ENCODE peak calls at places on chromosomes 3 and 15, in eight cellular contexts. L, Q, D, E, W, J, M and I are unnamed samples.

GRCh38 chr3:61928020-61928419 is 366.6 kb downstream of the PTPRG start:
- DNase-seq in L (peak), Q (no peak), D (no peak), E (no peak), W (no peak), J (no peak), M (no peak), I (no peak)

GRCh38 chr3:102036015-102036414 is 186.7 kb downstream of the NFKBIZ start:
- DNase-seq in L (no peak), Q (no peak), D (no peak), E (no peak), W (no peak), J (peak), M (no peak), I (peak)

GRCh38 chr3:141273700-141274410 is 42.2 kb downstream of the PXYLP1 start:
- DNase-seq in L (no peak), Q (no peak), D (no peak), E (no peak), W (no peak), J (no peak), M (no peak), I (no peak)

GRCh38 chr15:62848631-62849050 is 193.9 kb upstream of the TPM1 start:
- DNase-seq in L (peak), Q (no peak), D (no peak), E (no peak), W (peak), J (no peak), M (no peak), I (no peak)

GRCh38 chr3:127822836-127823589 is 698 bp upstream of the MGLL start:
- DNase-seq in L (peak), Q (peak), D (no peak), E (no peak), W (peak), J (peak), M (no peak), I (no peak)

GRCh38 chr15:89399390-89400120 is 64.9 kb upstream of the POLG start:
- DNase-seq in L (peak), Q (no peak), D (no peak), E (no peak), W (peak), J (peak), M (no peak), I (no peak)

GRCh38 chr3:147358144-147358992 is 48.0 kb downstream of the ZIC4 start:
- DNase-seq in L (no peak), Q (no peak), D (no peak), E (no peak), W (no peak), J (no peak), M (no peak), I (no peak)

GRCh38 chr3:120350431-120350941 is 1.3 kb upstream of the LRRC58 start:
- DNase-seq in L (no peak), Q (peak), D (no peak), E (peak), W (peak), J (peak), M (no peak), I (peak)

GRCh38 chr3:8201886-8202285 is 299.7 kb upstream of the LMCD1 start:
- DNase-seq in L (no peak), Q (no peak), D (no peak), E (no peak), W (no peak), J (no peak), M (no peak), I (no peak)

GRCh38 chr3:77079988-77080585 is 40.2 kb downstream of the ROBO2 start:
- DNase-seq in L (no peak), Q (no peak), D (no peak), E (no peak), W (no peak), J (no peak), M (no peak), I (no peak)

GRCh38 chr3:150177673-150178378 is 207.1 kb upstream of the PFN2 start:
- DNase-seq in L (no peak), Q (no peak), D (no peak), E (peak), W (no peak), J (no peak), M (no peak), I (no peak)

GRCh38 chr15:58015565-58015964 is 49.9 kb downstream of the ALDH1A2 start:
- DNase-seq in L (no peak), Q (no peak), D (no peak), E (no peak), W (no peak), J (no peak), M (no peak), I (no peak)

GRCh38 chr3:110881069-110881468 is 190.5 kb upstream of the NECTIN3 start:
- DNase-seq in L (peak), Q (peak), D (peak), E (no peak), W (peak), J (peak), M (no peak), I (peak)
- TF ChIP-seq CTCF in L (peak), Q (no peak), D (peak), E (no peak), W (no peak), J (peak), M (no peak), I (peak)

DNA sequence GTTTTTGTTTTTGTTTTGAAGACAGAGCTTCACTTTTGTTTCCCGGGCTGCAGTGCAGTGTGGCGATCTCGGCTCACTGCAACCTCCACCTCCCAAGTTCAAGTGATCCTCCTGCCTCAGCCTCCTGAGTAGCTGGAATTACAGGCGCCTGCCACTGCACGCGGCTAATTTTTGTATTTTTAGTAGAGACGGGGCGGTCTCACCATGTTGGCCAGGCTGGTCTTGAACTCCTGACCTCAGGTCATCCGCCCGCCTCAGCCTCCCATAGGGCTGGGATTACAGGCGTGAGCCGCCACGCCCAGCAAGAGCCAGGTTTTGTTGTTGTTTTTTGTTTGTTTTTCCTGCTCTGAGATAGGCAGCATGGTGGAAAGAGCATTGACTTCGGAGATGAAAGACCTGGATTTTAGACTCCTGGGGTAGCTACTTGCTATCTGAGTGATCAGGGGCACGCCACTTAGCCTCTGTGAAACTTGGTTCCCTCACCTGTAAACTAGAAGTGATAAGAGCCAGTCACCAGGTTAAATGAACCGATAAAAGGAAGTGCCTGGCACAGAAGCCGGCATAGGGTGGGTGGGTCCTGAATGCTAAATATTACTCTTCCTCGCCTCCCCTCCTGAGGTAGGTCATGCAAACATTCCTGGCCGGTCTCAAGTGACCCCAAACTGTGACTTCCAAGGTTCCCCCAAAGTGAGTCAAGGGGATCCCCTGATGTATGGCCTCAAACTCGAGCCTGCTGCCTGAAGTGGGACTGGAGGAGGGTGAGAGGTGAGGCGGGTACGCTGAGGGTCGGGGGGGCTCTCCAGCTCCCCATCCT is 62.9 kb upstream of the MCF2L2 start:
- DNase-seq in L (no peak), Q (no peak), D (no peak), E (no peak), W (no peak), J (no peak), M (no peak), I (no peak)
- H3K4me3 ChIP-seq in L (no peak), Q (no peak), D (no peak), E (no peak), W (no peak), J (no peak), M (no peak), I (no peak)

GRCh38 chr3:30630238-30631030 is 24.0 kb downstream of the TGFBR2 start:
- DNase-seq in L (no peak), Q (no peak), D (no peak), E (no peak), W (no peak), J (no peak), M (no peak), I (no peak)

GRCh38 chr3:30628188-30628930 is 22.0 kb downstream of the TGFBR2 start:
- DNase-seq in L (no peak), Q (no peak), D (no peak), E (no peak), W (no peak), J (no peak), M (no peak), I (no peak)

GRCh38 chr3:30631237-30631961 is 25.0 kb downstream of the TGFBR2 start:
- DNase-seq in L (no peak), Q (no peak), D (peak), E (no peak), W (no peak), J (no peak), M (peak), I (peak)

GRCh38 chr3:30629736-30630135 is 23.3 kb downstream of the TGFBR2 start:
- DNase-seq in L (no peak), Q (no peak), D (no peak), E (no peak), W (no peak), J (no peak), M (no peak), I (no peak)

DNA sequence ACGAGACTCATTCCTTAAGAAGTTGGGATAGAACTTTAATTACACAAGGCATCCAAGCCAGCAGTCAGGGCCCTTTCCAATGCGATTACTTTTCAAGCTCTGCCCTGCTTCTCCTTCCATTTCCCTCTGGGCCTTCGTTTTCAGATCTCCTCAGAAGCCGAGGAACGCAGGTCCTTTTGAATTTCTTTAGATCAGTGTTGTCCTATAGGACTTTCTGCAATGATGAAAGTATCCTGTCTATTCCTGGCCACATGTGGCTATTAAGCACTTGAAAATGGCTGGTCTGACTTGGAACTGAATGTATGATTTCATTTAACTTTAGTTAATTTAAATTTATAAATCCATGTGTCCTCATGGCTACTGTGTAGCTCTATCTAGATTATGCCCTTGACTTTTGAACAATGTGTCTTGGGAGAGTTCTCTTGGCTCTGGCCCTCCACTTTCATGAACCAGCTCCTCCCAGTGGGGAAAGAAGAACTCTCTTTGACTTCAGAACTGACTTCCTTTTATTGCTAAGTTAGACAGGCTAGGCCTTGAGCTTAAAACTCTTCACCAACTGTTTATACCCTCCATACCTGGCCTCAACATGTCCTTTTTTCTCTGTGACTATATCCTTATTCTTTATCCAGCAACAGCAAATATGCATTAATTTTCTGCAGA is 22.7 kb downstream of the TGFBR2 start:
- DNase-seq in L (no peak), Q (no peak), D (no peak), E (no peak), W (peak), J (no peak), M (no peak), I (peak)
- TF ChIP-seq CTCF in L (peak), Q (no peak), D (peak), E (no peak), W (peak), J (no peak), M (peak), I (peak)

DNA sequence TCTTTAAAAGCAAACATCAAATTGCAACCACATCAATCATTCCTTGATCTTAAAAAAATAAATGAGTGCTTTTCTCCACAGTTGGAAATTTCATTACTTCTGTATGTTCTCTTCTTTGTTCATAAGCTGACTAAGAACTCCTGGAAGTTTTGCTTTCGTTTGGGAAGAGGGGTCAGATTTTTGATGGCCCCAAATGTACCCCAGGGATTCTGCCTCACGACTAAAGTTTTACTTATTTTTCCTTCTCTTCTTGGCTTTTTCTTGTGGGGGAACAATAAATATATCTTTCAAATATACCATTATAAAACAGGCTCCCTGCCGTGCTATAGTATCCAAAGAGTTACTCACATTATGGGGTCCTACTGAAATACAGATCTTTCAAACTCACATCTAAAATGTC is 215.0 kb upstream of the CDIN1 start:
- DNase-seq in L (no peak), Q (no peak), D (no peak), E (no peak), W (no peak), J (no peak), M (no peak), I (no peak)
- H3K4me3 ChIP-seq in L (no peak), Q (no peak), D (no peak), E (peak), W (no peak), J (no peak), M (no peak), I (no peak)